ENCODE peak calls at places on chromosomes 7 and 10, in five cellular contexts. M is foreskin fibroblast, O is H9, T is cardiac fibroblast, S is ovary. Q is an unnamed sample.

GRCh38 chr7:76108540-76109233 is 60.8 kb downstream of the MDH2 start:
- DNase-seq in M (peak), O (no peak), T (peak), S (peak), Q (no peak)

GRCh38 chr7:54831644-54832095 is 72.7 kb upstream of the SEC61G start:
- DNase-seq in M (no peak), O (no peak), T (no peak), S (no peak), Q (no peak)

GRCh38 chr10:80172896-80173295 is 32.4 kb downstream of the ANXA11 start:
- DNase-seq in M (peak), O (no peak), T (no peak), S (no peak), Q (no peak)

GRCh38 chr10:109426987-109427386 is 496.3 kb downstream of the XPNPEP1 start:
- DNase-seq in M (no peak), O (no peak), T (no peak), S (no peak), Q (no peak)

GRCh38 chr7:127366680-127367079 is 25.8 kb downstream of the ZNF800 start:
- DNase-seq in M (no peak), O (no peak), T (no peak), S (no peak), Q (no peak)

GRCh38 chr10:91829268-91829667 is 31.0 kb downstream of the TNKS2 start:
- DNase-seq in M (no peak), O (no peak), T (no peak), S (no peak), Q (no peak)

GRCh38 chr7:147282204-147282603 is 1165.6 kb downstream of the CNTNAP2 start:
- DNase-seq in M (no peak), O (no peak), T (no peak), S (no peak), Q (no peak)

GRCh38 chr10:124384142-124384541 is 34.6 kb downstream of the OAT start:
- DNase-seq in M (no peak), O (no peak), T (peak), S (no peak), Q (no peak)

GRCh38 chr10:122853665-122854313 is 8.1 kb upstream of the CUZD1 start:
- DNase-seq in M (peak), O (no peak), T (peak), S (no peak), Q (no peak)

GRCh38 chr10:10589540-10589939 is 428.1 kb upstream of the CELF2 start:
- DNase-seq in M (peak), O (no peak), T (peak), S (no peak), Q (no peak)

GRCh38 chr10:117537904-117538524 is 4.5 kb upstream of the EMX2 start:
- DNase-seq in M (no peak), O (no peak), T (no peak), S (no peak), Q (no peak)
- TF ChIP-seq CTCF in M (no peak), O (no peak), T (no peak), S (no peak), Q (no peak)

GRCh38 chr10:112728118-112728963 is 221.7 kb upstream of the TCF7L2 start:
- DNase-seq in M (no peak), O (no peak), T (no peak), S (no peak), Q (no peak)
- TF ChIP-seq CTCF in M (no peak), O (no peak), T (no peak), S (no peak), Q (no peak)

DNA sequence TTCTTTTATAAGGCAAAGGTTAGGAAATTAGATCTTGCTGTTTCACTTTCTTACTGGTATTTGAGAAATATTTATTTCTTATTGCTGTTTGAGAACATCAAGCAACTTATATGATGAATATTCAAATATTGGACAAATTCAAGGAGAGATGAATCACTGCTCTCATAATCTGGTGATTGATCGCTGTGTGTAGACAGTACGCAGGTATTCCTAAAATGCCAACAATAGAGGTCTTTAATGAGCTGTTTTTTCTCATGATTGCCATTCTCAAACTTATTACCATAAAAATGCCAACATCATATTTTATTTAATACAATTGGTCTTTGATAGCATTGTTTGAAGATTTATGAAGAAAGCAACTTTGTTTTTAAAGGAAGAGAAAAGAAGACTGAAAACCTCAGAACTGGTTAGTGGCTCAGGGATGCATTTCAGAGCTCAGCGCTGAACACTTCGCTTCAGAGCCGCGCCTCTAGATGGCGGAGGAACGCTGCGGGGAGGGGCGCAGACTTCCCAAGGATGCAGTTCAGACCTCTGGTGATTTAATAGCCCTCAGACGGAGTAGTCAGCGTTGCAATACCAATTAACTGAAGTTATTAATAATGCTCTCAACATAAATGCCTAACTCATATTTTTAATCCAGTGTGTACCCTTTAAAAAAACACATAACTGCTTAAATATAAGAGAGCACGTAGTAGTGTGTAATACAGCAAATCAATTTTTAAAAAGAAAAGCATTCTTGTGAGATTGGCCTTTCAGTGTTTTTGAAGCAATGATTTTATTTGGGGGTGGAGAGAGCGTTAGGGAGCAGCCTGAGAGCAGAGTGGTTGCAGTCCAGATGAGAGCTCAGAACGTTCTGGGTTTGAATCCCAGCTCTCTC is 38.5 kb upstream of the STEAP4 start:
- DNase-seq in M (peak), O (peak), T (peak), S (peak), Q (peak)
- TF ChIP-seq CTCF in M (peak), O (peak), T (peak), S (no peak), Q (peak)

DNA sequence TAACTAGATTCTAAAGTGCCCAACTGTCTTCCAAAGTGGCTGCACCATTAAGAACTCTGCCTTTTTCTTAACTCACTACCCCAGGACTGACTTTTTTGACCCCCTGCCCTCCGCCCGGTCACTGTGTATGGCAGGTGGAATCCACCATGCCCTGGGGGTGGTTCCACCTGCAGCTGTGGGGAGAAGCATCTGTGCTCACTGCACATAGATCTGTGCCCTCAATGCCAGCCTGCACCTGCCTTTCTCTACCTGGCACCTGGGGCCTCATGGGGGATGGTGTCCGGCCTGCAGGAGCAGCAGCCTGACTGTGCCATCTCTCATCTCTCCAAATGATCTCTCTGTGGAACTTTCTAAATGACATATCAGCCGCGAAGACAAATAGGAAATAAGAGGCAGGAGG is 353.5 kb downstream of the PAXIP1 start:
- DNase-seq in M (no peak), O (no peak), T (no peak), S (no peak), Q (no peak)
- TF ChIP-seq CTCF in M (no peak), O (no peak), T (no peak), S (no peak), Q (no peak)

GRCh38 chr7:148458263-148458662 is 132.3 kb upstream of the C7orf33 start:
- DNase-seq in M (no peak), O (no peak), T (no peak), S (no peak), Q (no peak)
- TF ChIP-seq CTCF in M (no peak), O (no peak), T (no peak), S (no peak), Q (no peak)

GRCh38 chr10:5977471-5978370 is at the start of gene IL15RA:
- DNase-seq in M (peak), O (peak), T (peak), S (peak), Q (peak)
- TF ChIP-seq CTCF in M (no peak), O (peak), T (no peak), S (no peak), Q (peak)

GRCh38 chr10:43407576-43408330 is 1.2 kb downstream of the HNRNPF start:
- DNase-seq in M (peak), O (peak), T (peak), S (peak), Q (peak)
- TF ChIP-seq CTCF in M (peak), O (peak), T (peak), S (no peak), Q (peak)

GRCh38 chr7:50622821-50623220 is 57.6 kb upstream of the DDC start:
- DNase-seq in M (no peak), O (no peak), T (no peak), S (no peak), Q (no peak)

GRCh38 chr7:50619684-50620083 is 54.5 kb upstream of the DDC start:
- DNase-seq in M (no peak), O (no peak), T (no peak), S (no peak), Q (no peak)

GRCh38 chr7:50620418-50620817 is 55.2 kb upstream of the DDC start:
- DNase-seq in M (no peak), O (no peak), T (no peak), S (no peak), Q (no peak)

GRCh38 chr7:50621206-50621605 is 56.0 kb upstream of the DDC start:
- DNase-seq in M (no peak), O (no peak), T (no peak), S (no peak), Q (no peak)

GRCh38 chr7:50621932-50622587 is 56.9 kb upstream of the DDC start:
- DNase-seq in M (no peak), O (no peak), T (no peak), S (no peak), Q (no peak)
- TF ChIP-seq CTCF in M (no peak), O (no peak), T (no peak), S (no peak), Q (no peak)

Q was measured in progenitor cell of endocrine pancreas.